ENCODE peak calls at places on chromosomes 11 and 22, in eight cellular contexts. W is keratinocyte, R is AG04450, D is Caco-2, F is esophagus muscularis mucosa, N is IMR-90, U is RWPE2, X is bronchial epithelial cell. A is an unnamed sample.

GRCh38 chr11:100942016-100942415 is 187.6 kb downstream of the PGR start:
- DNase-seq in N (peak), D (no peak), U (no peak), X (peak), R (no peak), W (no peak), F (no peak), A (no peak)

GRCh38 chr22:44596726-44597125 is 98.7 kb upstream of the RTL6 start:
- DNase-seq in R (no peak), D (no peak), N (no peak), W (no peak), U (no peak), F (no peak), X (no peak), A (no peak)

GRCh38 chr11:76648061-76648460 is 22.5 kb downstream of the LRRC32 start:
- DNase-seq in R (no peak), W (no peak), F (no peak), U (no peak), X (no peak), D (no peak), N (no peak), A (peak)

GRCh38 chr11:65113361-65113756 is 1.7 kb downstream of the TM7SF2 start:
- DNase-seq in X (no peak), U (no peak), F (no peak), W (no peak), R (no peak), D (no peak), N (no peak), A (no peak)

GRCh38 chr11:1150769-1151365 is 6.9 kb upstream of the MUC5AC start:
- DNase-seq in F (no peak), R (no peak), D (no peak), X (peak), N (peak), U (no peak), W (no peak), A (no peak)

GRCh38 chr11:79059171-79059570 is 381.7 kb downstream of the TENM4 start:
- DNase-seq in W (no peak), R (no peak), F (no peak), D (no peak), U (no peak), X (no peak), N (no peak), A (no peak)

GRCh38 chr11:116376054-116376453 is 396.7 kb downstream of the BUD13 start:
- DNase-seq in N (no peak), U (no peak), X (no peak), R (no peak), W (no peak), F (no peak), D (peak), A (no peak)

GRCh38 chr11:44159848-44160721 is 64.6 kb downstream of the EXT2 start:
- DNase-seq in U (no peak), D (no peak), W (no peak), R (no peak), N (no peak), F (no peak), X (no peak), A (no peak)

GRCh38 chr11:100716848-100717247 is 29.8 kb downstream of the ARHGAP42 start:
- DNase-seq in X (no peak), F (no peak), U (no peak), N (no peak), W (no peak), D (no peak), R (no peak), A (no peak)

GRCh38 chr11:97202613-97203292 is 812.9 kb downstream of the JRKL start:
- DNase-seq in U (no peak), X (no peak), W (no peak), F (no peak), R (no peak), N (no peak), D (no peak), A (no peak)

GRCh38 chr11:46112961-46113617 is 8.2 kb downstream of the PHF21A start:
- DNase-seq in F (no peak), N (peak), X (peak), D (peak), W (no peak), R (no peak), U (no peak), A (no peak)

GRCh38 chr11:111912535-111912934 is at the start of gene HSPB2:
- DNase-seq in N (no peak), D (no peak), X (no peak), F (no peak), R (no peak), W (no peak), U (no peak), A (no peak)

GRCh38 chr11:56521955-56522354 is 21.1 kb downstream of the OR5M11 start:
- DNase-seq in D (peak), F (no peak), N (no peak), X (no peak), U (no peak), W (no peak), R (no peak), A (no peak)

GRCh38 chr22:23827351-23827995 is 11.3 kb downstream of the DERL3 start:
- DNase-seq in D (no peak), X (no peak), F (no peak), N (no peak), R (no peak), W (no peak), U (no peak), A (no peak)

GRCh38 chr11:16804104-16804947 is 65.9 kb downstream of the C11orf58 start:
- DNase-seq in N (no peak), R (no peak), D (no peak), U (no peak), W (no peak), F (no peak), X (no peak), A (no peak)

GRCh38 chr11:102312656-102313055 is 4.6 kb upstream of the BIRC3 start:
- DNase-seq in X (no peak), R (no peak), W (no peak), D (no peak), F (no peak), N (peak), U (no peak), A (no peak)

GRCh38 chr11:31813242-31813960 is 2.3 kb upstream of the PAX6 start:
- DNase-seq in X (no peak), U (no peak), N (no peak), F (no peak), W (no peak), D (no peak), R (no peak), A (no peak)

GRCh38 chr11:70124321-70125061 is 46.4 kb downstream of the ANO1 start:
- DNase-seq in U (no peak), W (no peak), R (no peak), X (peak), N (no peak), D (no peak), F (no peak), A (no peak)

GRCh38 chr11:125281831-125282595 is 117.5 kb downstream of the PKNOX2 start:
- DNase-seq in R (no peak), U (no peak), X (peak), D (no peak), F (no peak), N (no peak), W (no peak), A (no peak)

GRCh38 chr11:76149713-76150112 is 56.6 kb downstream of the WNT11 start:
- DNase-seq in U (no peak), N (no peak), X (no peak), R (no peak), D (no peak), W (no peak), F (no peak), A (no peak)

GRCh38 chr22:21015051-21016006 is at the start of gene P2RX6:
- DNase-seq in R (no peak), F (no peak), W (no peak), D (no peak), U (no peak), X (no peak), N (peak), A (no peak)

GRCh38 chr11:68302256-68303054 is 9.9 kb upstream of the LRP5 start:
- DNase-seq in X (peak), F (no peak), D (peak), W (no peak), U (no peak), R (no peak), N (peak), A (no peak)

GRCh38 chr11:328012-328411 is 7.4 kb upstream of the IFITM3 start:
- DNase-seq in R (no peak), F (no peak), U (no peak), X (no peak), N (no peak), D (no peak), W (no peak), A (no peak)

GRCh38 chr11:68418671-68419070 is 41.9 kb upstream of the PPP6R3 start:
- DNase-seq in X (no peak), D (no peak), F (no peak), N (no peak), U (no peak), W (no peak), R (no peak), A (no peak)

GRCh38 chr11:65685981-65686380 is 23.3 kb upstream of the RELA start:
- DNase-seq in U (no peak), F (no peak), D (no peak), R (no peak), X (no peak), W (no peak), N (no peak), A (no peak)

GRCh38 chr11:90635886-90636285 is 413.0 kb upstream of the CHORDC1 start:
- DNase-seq in W (no peak), U (no peak), X (no peak), R (no peak), F (no peak), D (no peak), N (no peak), A (no peak)

GRCh38 chr11:45900916-45901617 is 6.0 kb downstream of the FREY1 start:
- DNase-seq in U (no peak), X (no peak), W (no peak), N (no peak), R (no peak), F (no peak), D (no peak), A (no peak)

GRCh38 chr11:26749927-26750326 is 28.1 kb upstream of the SLC5A12 start:
- DNase-seq in W (no peak), R (no peak), N (no peak), X (no peak), D (no peak), F (no peak), U (no peak), A (no peak)

GRCh38 chr11:119030329-119031047 is at the start of gene SLC37A4:
- DNase-seq in F (peak), W (peak), R (peak), X (peak), U (peak), D (peak), N (peak), A (peak)
- TF ChIP-seq CTCF in F (no peak), W (peak), R (no peak), X (peak), U (peak), D (peak), N (peak), A (peak)

GRCh38 chr11:29963796-29964195 is 53.0 kb downstream of the KCNA4 start:
- DNase-seq in U (no peak), X (no peak), D (no peak), W (no peak), N (no peak), R (no peak), F (no peak), A (no peak)

GRCh38 chr11:29957406-29957805 is 59.4 kb downstream of the KCNA4 start:
- DNase-seq in R (no peak), F (no peak), X (peak), U (no peak), W (no peak), D (no peak), N (no peak), A (no peak)

GRCh38 chr11:29963068-29963467 is 53.8 kb downstream of the KCNA4 start:
- DNase-seq in N (no peak), F (no peak), W (no peak), U (no peak), X (no peak), D (no peak), R (no peak), A (no peak)

GRCh38 chr11:29959488-29959887 is 57.3 kb downstream of the KCNA4 start:
- DNase-seq in U (no peak), R (no peak), X (no peak), D (no peak), W (no peak), N (no peak), F (no peak), A (no peak)

GRCh38 chr11:29962243-29962642 is 54.6 kb downstream of the KCNA4 start:
- DNase-seq in D (peak), U (no peak), F (no peak), W (no peak), N (no peak), R (no peak), X (peak), A (peak)
- TF ChIP-seq CTCF in D (peak), U (peak), F (peak), W (no peak), N (no peak), R (peak), X (peak), A (peak)

GRCh38 chr11:119693253-119693815 is 35.7 kb downstream of the NECTIN1 start:
- DNase-seq in F (no peak), X (peak), N (no peak), R (no peak), U (no peak), W (no peak), D (no peak), A (no peak)

GRCh38 chr11:119692547-119692834 is 36.5 kb downstream of the NECTIN1 start:
- DNase-seq in F (no peak), N (no peak), X (peak), W (no peak), U (no peak), D (no peak), R (no peak), A (no peak)

GRCh38 chr11:119691701-119692546 is 37.1 kb downstream of the NECTIN1 start:
- DNase-seq in F (no peak), D (no peak), X (peak), W (no peak), U (peak), N (no peak), R (no peak), A (no peak)

GRCh38 chr11:119696378-119697157 is 32.4 kb downstream of the NECTIN1 start:
- DNase-seq in D (no peak), R (no peak), U (peak), W (peak), X (peak), F (no peak), N (no peak), A (no peak)

DNA sequence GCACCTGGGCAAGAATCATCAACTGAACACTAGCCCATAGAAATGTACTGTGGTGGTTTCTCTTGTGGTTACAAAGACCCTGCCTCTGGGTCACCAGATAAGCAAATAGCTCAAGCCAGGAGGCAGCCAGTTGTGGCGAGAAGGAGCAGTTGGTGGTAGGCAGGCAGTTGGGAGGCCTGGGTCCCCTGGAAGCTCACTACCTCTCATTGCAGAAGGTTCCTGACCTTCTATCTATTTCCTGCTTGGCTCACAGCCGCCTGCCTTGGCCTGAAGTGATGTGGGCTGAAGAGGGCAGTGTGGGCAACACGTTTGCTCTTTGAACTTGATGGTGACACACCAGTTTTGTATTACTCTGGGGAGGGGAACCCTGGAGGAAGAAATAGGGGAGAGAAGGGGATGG is 34.7 kb downstream of the NECTIN1 start:
- DNase-seq in D (peak), W (no peak), F (no peak), U (no peak), N (no peak), X (peak), R (no peak), A (no peak)
- TF ChIP-seq CTCF in D (peak), W (no peak), F (no peak), U (peak), N (no peak), X (no peak), R (no peak), A (no peak)

GRCh38 chr11:99015634-99016454 is 4.9 kb upstream of the CNTN5 start:
- DNase-seq in F (no peak), R (peak), W (peak), U (no peak), X (peak), D (peak), N (peak), A (no peak)

GRCh38 chr11:99019676-99020075 is 1.1 kb upstream of the CNTN5 start:
- DNase-seq in X (no peak), D (no peak), F (no peak), N (no peak), R (no peak), W (no peak), U (no peak), A (no peak)

GRCh38 chr11:99020324-99021225 is at the start of gene CNTN5:
- DNase-seq in F (peak), U (peak), X (peak), D (no peak), W (no peak), R (no peak), N (peak), A (peak)
- TF ChIP-seq CTCF in F (no peak), U (no peak), X (no peak), D (no peak), W (no peak), R (no peak), N (no peak), A (no peak)

DNA sequence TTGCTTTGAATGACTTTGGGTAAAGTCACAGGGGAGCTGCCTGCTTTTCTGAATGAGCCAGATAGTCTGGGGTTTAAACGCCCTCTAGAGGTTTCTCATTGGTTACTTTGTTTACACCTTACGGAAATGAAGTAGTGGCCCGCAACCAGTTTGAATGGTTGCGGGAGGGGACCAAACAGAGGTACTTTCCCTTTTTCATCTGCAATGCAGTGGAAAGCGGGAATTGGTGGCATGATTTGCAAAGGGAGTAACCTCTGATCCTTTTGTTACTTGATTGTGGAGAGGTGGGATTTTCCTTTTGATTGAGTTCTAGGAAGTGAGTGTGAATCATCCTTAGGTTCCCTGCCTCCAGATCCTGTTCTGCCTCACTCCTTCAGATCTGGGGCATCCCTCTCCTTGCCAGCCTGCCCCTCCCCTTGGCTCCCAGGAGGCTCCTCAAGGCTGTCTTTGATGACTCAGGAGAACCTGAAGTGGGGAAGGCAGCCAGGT is 15.9 kb upstream of the GLYATL1 start:
- DNase-seq in U (no peak), X (peak), F (no peak), W (no peak), D (no peak), N (peak), R (no peak), A (no peak)
- TF ChIP-seq CTCF in U (peak), X (peak), F (no peak), W (peak), D (peak), N (peak), R (peak), A (no peak)

DNA sequence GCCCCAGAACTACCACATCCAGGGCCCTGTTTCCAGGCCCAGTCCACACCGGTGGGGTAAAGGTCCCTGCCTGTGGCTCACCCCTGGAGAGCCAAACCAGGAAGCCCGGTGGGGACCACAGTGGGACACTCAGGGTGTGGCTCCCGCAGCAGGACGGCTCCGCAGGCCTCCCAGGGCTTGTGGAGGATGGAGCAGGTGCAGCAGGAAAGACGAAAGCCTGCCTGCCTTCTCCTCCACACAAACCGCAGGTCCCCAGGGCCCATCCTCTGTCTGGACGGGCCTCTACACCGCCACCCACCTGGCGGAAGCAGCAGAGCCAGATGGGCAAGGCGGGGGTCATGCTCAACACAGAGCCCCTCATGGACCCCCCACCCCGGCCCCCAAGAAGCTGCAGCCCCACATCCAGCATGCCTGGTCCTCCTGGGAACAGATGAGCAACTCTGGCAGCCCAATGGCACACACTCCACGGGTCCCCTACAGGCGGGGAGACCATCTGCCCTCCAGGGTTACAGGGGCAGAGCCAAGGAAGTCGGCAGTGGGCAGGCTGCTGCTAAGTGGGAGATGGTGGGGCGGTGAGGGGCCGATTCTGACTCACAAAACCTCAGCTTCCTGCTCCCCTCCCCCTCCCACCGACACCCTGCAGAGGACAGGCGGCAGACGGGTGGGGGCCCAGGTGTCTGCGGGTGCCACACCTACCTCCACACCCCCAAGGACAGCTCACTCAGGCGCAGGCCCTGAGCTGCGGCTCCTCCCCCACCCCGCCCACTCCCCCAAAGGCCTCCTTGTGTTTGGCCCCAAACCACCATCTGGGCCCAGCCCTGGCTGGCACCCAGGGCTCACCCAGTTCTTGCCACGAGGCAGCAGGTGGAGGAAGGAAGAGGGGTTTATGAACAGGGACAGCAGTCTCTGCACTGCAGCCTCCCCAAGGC is 5.2 kb downstream of the SBF1 start:
- DNase-seq in D (no peak), F (no peak), R (no peak), U (peak), N (peak), X (peak), W (peak), A (no peak)
- TF ChIP-seq CTCF in D (no peak), F (no peak), R (no peak), U (no peak), N (no peak), X (no peak), W (no peak), A (no peak)

DNA sequence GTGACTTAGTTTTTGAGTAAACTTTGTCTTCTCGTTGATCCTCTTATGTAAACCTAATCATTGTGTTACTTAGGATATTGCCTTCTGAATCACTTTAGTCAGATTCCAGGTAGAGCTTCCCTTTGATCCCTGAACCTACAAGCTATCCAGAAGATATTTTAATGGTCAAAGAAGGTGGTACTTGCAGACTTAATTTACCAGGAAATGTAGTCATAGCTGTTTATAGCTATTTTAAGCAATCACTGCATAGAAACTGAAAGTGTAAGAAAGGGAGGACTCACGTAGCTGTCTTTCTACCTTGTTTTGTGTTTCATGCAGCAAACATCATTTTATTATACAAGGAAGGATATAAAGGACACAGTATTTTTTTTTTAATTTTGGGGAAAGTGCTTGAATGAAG is 189.5 kb downstream of the DDX10 start:
- DNase-seq in X (peak), F (no peak), R (no peak), W (no peak), N (no peak), U (no peak), D (no peak), A (no peak)
- TF ChIP-seq CTCF in X (no peak), F (no peak), R (no peak), W (no peak), N (no peak), U (no peak), D (no peak), A (no peak)